ENCODE peak calls at places on chromosomes 3 and 15, in six cellular contexts. One of them, this sample, is unnamed.

GRCh38 chr3:109806929-109807328 is 469.6 kb upstream of the DPPA4 start:
- DNase-seq in GOT3: no peak
- DNase-seq in AG04450: no peak
- DNase-seq in RPMI8226: no peak
- DNase-seq in activated CD8-positive, alpha-beta memory T cell treated with anti-CD3 and anti-CD28 coated beads for 48 hours: no peak
- DNase-seq in stomach: no peak
- DNase-seq in this sample: no peak

GRCh38 chr3:14410501-14411165 is 8.2 kb downstream of the SLC6A6 start:
- DNase-seq in stomach: peak
- DNase-seq in AG04450: peak
- DNase-seq in activated CD8-positive, alpha-beta memory T cell treated with anti-CD3 and anti-CD28 coated beads for 48 hours: no peak
- DNase-seq in GOT3: peak
- DNase-seq in RPMI8226: peak
- DNase-seq in this sample: peak

GRCh38 chr3:144237351-144237750 is 265.7 kb downstream of the DIPK2A start:
- DNase-seq in stomach: no peak
- DNase-seq in GOT3: no peak
- DNase-seq in activated CD8-positive, alpha-beta memory T cell treated with anti-CD3 and anti-CD28 coated beads for 48 hours: no peak
- DNase-seq in AG04450: no peak
- DNase-seq in RPMI8226: no peak
- DNase-seq in this sample: no peak

GRCh38 chr3:45567730-45568172 is 26.8 kb upstream of the LIMD1 start:
- DNase-seq in stomach: no peak
- DNase-seq in GOT3: no peak
- DNase-seq in RPMI8226: peak
- DNase-seq in AG04450: no peak
- DNase-seq in activated CD8-positive, alpha-beta memory T cell treated with anti-CD3 and anti-CD28 coated beads for 48 hours: no peak
- DNase-seq in this sample: peak

GRCh38 chr15:64232400-64232799 is 69.6 kb upstream of the PPIB start:
- DNase-seq in RPMI8226: no peak
- DNase-seq in AG04450: no peak
- DNase-seq in activated CD8-positive, alpha-beta memory T cell treated with anti-CD3 and anti-CD28 coated beads for 48 hours: no peak
- DNase-seq in GOT3: no peak
- DNase-seq in stomach: no peak
- DNase-seq in this sample: no peak

GRCh38 chr15:66027268-66027806 is 158.0 kb downstream of the RAB11A start:
- DNase-seq in AG04450: no peak
- DNase-seq in stomach: peak
- DNase-seq in activated CD8-positive, alpha-beta memory T cell treated with anti-CD3 and anti-CD28 coated beads for 48 hours: no peak
- DNase-seq in RPMI8226: no peak
- DNase-seq in GOT3: no peak
- DNase-seq in this sample: no peak

GRCh38 chr3:114179575-114179974 is 723 bp upstream of the DRD3 start:
- DNase-seq in AG04450: peak
- DNase-seq in stomach: no peak
- DNase-seq in GOT3: no peak
- DNase-seq in activated CD8-positive, alpha-beta memory T cell treated with anti-CD3 and anti-CD28 coated beads for 48 hours: no peak
- DNase-seq in RPMI8226: peak
- DNase-seq in this sample: no peak

GRCh38 chr3:141081141-141081795 is 30.1 kb downstream of the SPSB4 start:
- DNase-seq in GOT3: no peak
- DNase-seq in RPMI8226: no peak
- DNase-seq in AG04450: no peak
- DNase-seq in activated CD8-positive, alpha-beta memory T cell treated with anti-CD3 and anti-CD28 coated beads for 48 hours: no peak
- DNase-seq in stomach: no peak
- DNase-seq in this sample: no peak

GRCh38 chr3:9020396-9020795 is 57.1 kb upstream of the RAD18 start:
- DNase-seq in activated CD8-positive, alpha-beta memory T cell treated with anti-CD3 and anti-CD28 coated beads for 48 hours: no peak
- DNase-seq in AG04450: no peak
- DNase-seq in RPMI8226: no peak
- DNase-seq in stomach: no peak
- DNase-seq in GOT3: no peak
- DNase-seq in this sample: no peak

GRCh38 chr3:105647047-105647446 is 221.8 kb downstream of the CBLB start:
- DNase-seq in GOT3: peak
- DNase-seq in AG04450: peak
- DNase-seq in stomach: no peak
- DNase-seq in RPMI8226: no peak
- DNase-seq in activated CD8-positive, alpha-beta memory T cell treated with anti-CD3 and anti-CD28 coated beads for 48 hours: no peak
- DNase-seq in this sample: no peak

GRCh38 chr3:40382617-40382979 is 4.4 kb upstream of the ENTPD3 start:
- DNase-seq in GOT3: no peak
- DNase-seq in AG04450: no peak
- DNase-seq in RPMI8226: no peak
- DNase-seq in stomach: no peak
- DNase-seq in activated CD8-positive, alpha-beta memory T cell treated with anti-CD3 and anti-CD28 coated beads for 48 hours: no peak
- DNase-seq in this sample: no peak

GRCh38 chr3:123564056-123564455 is 20.8 kb downstream of the HACD2 start:
- DNase-seq in RPMI8226: no peak
- DNase-seq in stomach: no peak
- DNase-seq in AG04450: no peak
- DNase-seq in activated CD8-positive, alpha-beta memory T cell treated with anti-CD3 and anti-CD28 coated beads for 48 hours: no peak
- DNase-seq in GOT3: no peak
- DNase-seq in this sample: no peak

GRCh38 chr3:42308651-42309050 is 42.7 kb upstream of the CCK start:
- DNase-seq in GOT3: no peak
- DNase-seq in AG04450: no peak
- DNase-seq in activated CD8-positive, alpha-beta memory T cell treated with anti-CD3 and anti-CD28 coated beads for 48 hours: no peak
- DNase-seq in stomach: no peak
- DNase-seq in RPMI8226: no peak
- DNase-seq in this sample: no peak

GRCh38 chr3:39177708-39178332 is 14.6 kb downstream of the XIRP1 start:
- DNase-seq in RPMI8226: peak
- DNase-seq in AG04450: peak
- DNase-seq in activated CD8-positive, alpha-beta memory T cell treated with anti-CD3 and anti-CD28 coated beads for 48 hours: peak
- DNase-seq in GOT3: peak
- DNase-seq in stomach: peak
- DNase-seq in this sample: peak

GRCh38 chr3:130783629-130784028 is 37.0 kb upstream of the PIK3R4 start:
- DNase-seq in RPMI8226: no peak
- DNase-seq in AG04450: no peak
- DNase-seq in GOT3: no peak
- DNase-seq in stomach: no peak
- DNase-seq in activated CD8-positive, alpha-beta memory T cell treated with anti-CD3 and anti-CD28 coated beads for 48 hours: no peak
- DNase-seq in this sample: no peak